ENCODE peak calls at places on chromosomes 6 and 20, in ten cellular contexts. One of them, this sample, is unnamed.

GRCh38 chr6:56101141-56101553 is 146.2 kb downstream of the COL21A1 start:
- DNase-seq in transverse colon: no peak
- DNase-seq in stomach: no peak
- DNase-seq in GM12878: no peak
- DNase-seq in K562: no peak
- DNase-seq in HepG2: peak; percentile 48
- DNase-seq in prostate gland: no peak
- DNase-seq in HCT116: peak; percentile 41
- DNase-seq in sigmoid colon: no peak
- DNase-seq in suprapubic skin: no peak
- DNase-seq in this sample: no peak

GRCh38 chr20:33653900-33654596 is 8.1 kb upstream of the C20orf144 start:
- DNase-seq in transverse colon: peak; percentile 87
- DNase-seq in stomach: peak; percentile 94
- DNase-seq in GM12878: no peak
- DNase-seq in K562: no peak
- DNase-seq in HepG2: no peak
- DNase-seq in prostate gland: peak; percentile 77
- DNase-seq in HCT116: no peak
- DNase-seq in sigmoid colon: peak; percentile 72
- DNase-seq in suprapubic skin: no peak
- DNase-seq in this sample: peak; percentile 31

GRCh38 chr6:112203577-112204349 is 50.6 kb downstream of the LAMA4 start:
- DNase-seq in transverse colon: no peak
- DNase-seq in stomach: no peak
- DNase-seq in GM12878: no peak
- DNase-seq in K562: no peak
- DNase-seq in HepG2: peak; percentile 10
- DNase-seq in prostate gland: no peak
- DNase-seq in HCT116: peak; percentile 72
- DNase-seq in sigmoid colon: no peak
- DNase-seq in suprapubic skin: no peak
- DNase-seq in this sample: no peak

GRCh38 chr6:16292942-16293341 is 54.6 kb downstream of the GMPR start:
- DNase-seq in transverse colon: no peak
- DNase-seq in stomach: no peak
- DNase-seq in GM12878: no peak
- DNase-seq in K562: no peak
- DNase-seq in HepG2: no peak
- DNase-seq in prostate gland: no peak
- DNase-seq in HCT116: no peak
- DNase-seq in sigmoid colon: no peak
- DNase-seq in suprapubic skin: no peak
- DNase-seq in this sample: no peak

GRCh38 chr20:49283176-49283702 is 5.4 kb upstream of the ZNFX1 start:
- DNase-seq in transverse colon: no peak
- DNase-seq in stomach: no peak
- DNase-seq in GM12878: no peak
- DNase-seq in K562: peak; percentile 19
- DNase-seq in HepG2: no peak
- DNase-seq in prostate gland: no peak
- DNase-seq in HCT116: no peak
- DNase-seq in sigmoid colon: no peak
- DNase-seq in suprapubic skin: no peak
- DNase-seq in this sample: no peak

GRCh38 chr6:28892525-28892924 is 31.3 kb downstream of the TRIM27 start:
- DNase-seq in transverse colon: no peak
- DNase-seq in stomach: no peak
- DNase-seq in GM12878: no peak
- DNase-seq in K562: no peak
- DNase-seq in HepG2: no peak
- DNase-seq in prostate gland: no peak
- DNase-seq in HCT116: no peak
- DNase-seq in sigmoid colon: no peak
- DNase-seq in suprapubic skin: no peak
- DNase-seq in this sample: no peak

GRCh38 chr6:4388675-4389074 is 253.3 kb upstream of the ECI2 start:
- DNase-seq in transverse colon: no peak
- DNase-seq in stomach: no peak
- DNase-seq in GM12878: no peak
- DNase-seq in K562: peak; percentile 43
- DNase-seq in HepG2: no peak
- DNase-seq in prostate gland: no peak
- DNase-seq in HCT116: no peak
- DNase-seq in sigmoid colon: no peak
- DNase-seq in suprapubic skin: no peak
- DNase-seq in this sample: no peak

GRCh38 chr6:126698732-126699240 is 358.9 kb downstream of the CENPW start:
- DNase-seq in transverse colon: no peak
- DNase-seq in stomach: no peak
- DNase-seq in GM12878: no peak
- DNase-seq in K562: no peak
- DNase-seq in HepG2: no peak
- DNase-seq in prostate gland: no peak
- DNase-seq in HCT116: no peak
- DNase-seq in sigmoid colon: no peak
- DNase-seq in suprapubic skin: no peak
- DNase-seq in this sample: no peak

GRCh38 chr6:144284753-144285547 is at the start of gene UTRN:
- DNase-seq in transverse colon: peak; percentile 80
- DNase-seq in stomach: peak; percentile 75
- DNase-seq in GM12878: no peak
- DNase-seq in K562: peak; percentile 65
- DNase-seq in HepG2: peak; percentile 74
- DNase-seq in prostate gland: peak; percentile 76
- DNase-seq in HCT116: no peak
- DNase-seq in sigmoid colon: peak; percentile 90
- DNase-seq in suprapubic skin: peak; percentile 90
- DNase-seq in this sample: peak; percentile 92
- TF ChIP-seq POLR2AphosphoS5 in transverse colon: peak; percentile 63
- TF ChIP-seq POLR2AphosphoS5 in stomach: peak; percentile 58
- TF ChIP-seq POLR2AphosphoS5 in GM12878: no peak
- TF ChIP-seq POLR2AphosphoS5 in K562: no peak
- TF ChIP-seq POLR2AphosphoS5 in HepG2: peak; percentile 81
- TF ChIP-seq POLR2AphosphoS5 in prostate gland: peak; percentile 41
- TF ChIP-seq POLR2AphosphoS5 in HCT116: peak; percentile 46
- TF ChIP-seq POLR2AphosphoS5 in sigmoid colon: peak; percentile 79
- TF ChIP-seq POLR2AphosphoS5 in suprapubic skin: peak; percentile 24
- TF ChIP-seq POLR2AphosphoS5 in this sample: peak; percentile 74

GRCh38 chr6:152637422-152638047 is 373 bp upstream of the SYNE1 start:
- DNase-seq in transverse colon: no peak
- DNase-seq in stomach: no peak
- DNase-seq in GM12878: no peak
- DNase-seq in K562: no peak
- DNase-seq in HepG2: no peak
- DNase-seq in prostate gland: no peak
- DNase-seq in HCT116: no peak
- DNase-seq in sigmoid colon: no peak
- DNase-seq in suprapubic skin: no peak
- DNase-seq in this sample: no peak

GRCh38 chr6:152636675-152637421 is at the start of gene SYNE1:
- DNase-seq in transverse colon: no peak
- DNase-seq in stomach: peak; percentile 57
- DNase-seq in GM12878: no peak
- DNase-seq in K562: no peak
- DNase-seq in HepG2: no peak
- DNase-seq in prostate gland: peak; percentile 8
- DNase-seq in HCT116: no peak
- DNase-seq in sigmoid colon: peak; percentile 68
- DNase-seq in suprapubic skin: no peak
- DNase-seq in this sample: peak; percentile 92

GRCh38 chr6:152648090-152648489 is 10.9 kb upstream of the SYNE1 start:
- DNase-seq in transverse colon: no peak
- DNase-seq in stomach: no peak
- DNase-seq in GM12878: no peak
- DNase-seq in K562: no peak
- DNase-seq in HepG2: no peak
- DNase-seq in prostate gland: no peak
- DNase-seq in HCT116: no peak
- DNase-seq in sigmoid colon: no peak
- DNase-seq in suprapubic skin: no peak
- DNase-seq in this sample: no peak

GRCh38 chr6:152642578-152643375 is 5.6 kb upstream of the SYNE1 start:
- DNase-seq in transverse colon: no peak
- DNase-seq in stomach: peak; percentile 78
- DNase-seq in GM12878: no peak
- DNase-seq in K562: peak; percentile 5
- DNase-seq in HepG2: peak; percentile 53
- DNase-seq in prostate gland: peak; percentile 74
- DNase-seq in HCT116: peak; percentile 53
- DNase-seq in sigmoid colon: no peak
- DNase-seq in suprapubic skin: no peak
- DNase-seq in this sample: peak; percentile 89
- H3K4me1 ChIP-seq in transverse colon: no peaks in the 10 kb centered on the region
- H3K4me1 ChIP-seq in stomach: peaks cover 2% of the 10 kb centered on the region
- H3K4me1 ChIP-seq in GM12878: no peaks in the 10 kb centered on the region
- H3K4me1 ChIP-seq in K562: no peaks in the 10 kb centered on the region
- H3K4me1 ChIP-seq in HepG2: no peaks in the 10 kb centered on the region
- H3K4me1 ChIP-seq in prostate gland: no peaks in the 10 kb centered on the region
- H3K4me1 ChIP-seq in HCT116: no peaks in the 10 kb centered on the region
- H3K4me1 ChIP-seq in sigmoid colon: no peaks in the 10 kb centered on the region
- H3K4me1 ChIP-seq in suprapubic skin: peaks cover 3% of the 10 kb centered on the region
- H3K4me1 ChIP-seq in this sample: no peaks in the 10 kb centered on the region

DNA sequence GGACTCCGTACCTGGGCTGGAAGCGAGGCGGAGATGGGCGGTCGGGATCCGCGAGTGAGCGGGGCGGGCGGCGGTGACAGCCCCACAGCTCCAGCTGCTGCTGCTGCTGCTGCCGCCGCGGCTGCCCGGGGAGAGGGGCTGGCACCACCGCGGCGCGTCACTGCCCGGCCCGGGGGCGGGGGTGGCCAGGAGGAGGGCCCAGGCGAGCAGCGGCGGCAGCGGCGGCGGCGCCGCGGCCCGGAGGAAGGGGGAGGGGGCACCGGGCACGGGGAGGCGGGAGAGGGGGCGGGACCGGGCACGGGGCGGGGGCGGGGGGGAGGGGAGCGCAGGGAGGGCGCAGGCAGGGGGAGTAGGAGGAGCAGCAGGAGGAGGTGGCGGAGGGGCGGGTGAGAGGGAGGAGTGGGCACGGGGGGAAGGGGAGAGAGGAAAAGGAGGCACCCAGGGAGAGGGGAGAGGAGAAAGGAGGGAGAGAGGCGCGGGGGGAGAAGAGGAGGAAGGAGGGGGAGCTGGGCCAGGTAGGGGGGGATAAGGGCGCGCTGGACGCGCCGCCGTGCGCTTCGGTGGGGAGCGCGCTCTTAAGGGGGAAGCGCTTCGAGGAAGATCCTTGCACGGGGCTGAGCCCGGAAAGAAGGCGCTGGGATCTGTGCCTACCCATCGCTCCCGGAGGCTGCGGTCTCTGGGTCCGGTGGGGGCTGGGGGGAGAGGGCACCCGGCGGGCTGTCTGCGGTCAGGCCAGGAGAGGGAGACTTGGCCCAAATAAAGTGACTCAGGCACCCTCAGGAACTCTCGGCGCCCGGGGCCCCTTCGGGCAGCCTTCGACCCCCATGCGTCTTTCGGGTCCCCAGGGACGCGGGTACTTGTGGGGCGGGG is 101.5 kb downstream of the NOL4L start:
- DNase-seq in transverse colon: peak; percentile 87
- DNase-seq in stomach: peak; percentile 84
- DNase-seq in GM12878: no peak
- DNase-seq in K562: no peak
- DNase-seq in HepG2: peak; percentile 72
- DNase-seq in prostate gland: peak; percentile 78
- DNase-seq in HCT116: peak; percentile 3
- DNase-seq in sigmoid colon: peak; percentile 86
- DNase-seq in suprapubic skin: no peak
- DNase-seq in this sample: peak; percentile 93
- TF ChIP-seq POLR2A in transverse colon: peak; percentile 60
- TF ChIP-seq POLR2A in stomach: no peak
- TF ChIP-seq POLR2A in GM12878: no peak
- TF ChIP-seq POLR2A in K562: no peak
- TF ChIP-seq POLR2A in HepG2: peak; percentile 31
- TF ChIP-seq POLR2A in prostate gland: peak; percentile 73
- TF ChIP-seq POLR2A in HCT116: no peak
- TF ChIP-seq POLR2A in sigmoid colon: peak; percentile 22
- TF ChIP-seq POLR2A in suprapubic skin: no peak
- TF ChIP-seq POLR2A in this sample: no peak

GRCh38 chr6:31742894-31743293 is 3.1 kb downstream of the MSH5 start:
- DNase-seq in transverse colon: no peak
- DNase-seq in stomach: no peak
- DNase-seq in GM12878: no peak
- DNase-seq in K562: no peak
- DNase-seq in HepG2: no peak
- DNase-seq in prostate gland: no peak
- DNase-seq in HCT116: no peak
- DNase-seq in sigmoid colon: no peak
- DNase-seq in suprapubic skin: no peak
- DNase-seq in this sample: no peak

GRCh38 chr6:31739639-31740396 is at the start of gene MSH5:
- DNase-seq in transverse colon: peak; percentile 99
- DNase-seq in stomach: peak; percentile 98
- DNase-seq in GM12878: peak; percentile 98
- DNase-seq in K562: peak; percentile 100
- DNase-seq in HepG2: peak; percentile 100
- DNase-seq in prostate gland: peak; percentile 99
- DNase-seq in HCT116: peak; percentile 99
- DNase-seq in sigmoid colon: peak; percentile 100
- DNase-seq in suprapubic skin: peak; percentile 99
- DNase-seq in this sample: peak; percentile 98

GRCh38 chr6:31738048-31738979 is 1.5 kb upstream of the MSH5 start:
- DNase-seq in transverse colon: peak; percentile 84
- DNase-seq in stomach: peak; percentile 89
- DNase-seq in GM12878: peak; percentile 75
- DNase-seq in K562: peak; percentile 98
- DNase-seq in HepG2: peak; percentile 97
- DNase-seq in prostate gland: peak; percentile 92
- DNase-seq in HCT116: no peak
- DNase-seq in sigmoid colon: no peak
- DNase-seq in suprapubic skin: no peak
- DNase-seq in this sample: peak; percentile 90

GRCh38 chr6:31741815-31742214 is 2.0 kb downstream of the MSH5 start:
- DNase-seq in transverse colon: no peak
- DNase-seq in stomach: no peak
- DNase-seq in GM12878: no peak
- DNase-seq in K562: no peak
- DNase-seq in HepG2: no peak
- DNase-seq in prostate gland: no peak
- DNase-seq in HCT116: no peak
- DNase-seq in sigmoid colon: no peak
- DNase-seq in suprapubic skin: no peak
- DNase-seq in this sample: no peak

DNA sequence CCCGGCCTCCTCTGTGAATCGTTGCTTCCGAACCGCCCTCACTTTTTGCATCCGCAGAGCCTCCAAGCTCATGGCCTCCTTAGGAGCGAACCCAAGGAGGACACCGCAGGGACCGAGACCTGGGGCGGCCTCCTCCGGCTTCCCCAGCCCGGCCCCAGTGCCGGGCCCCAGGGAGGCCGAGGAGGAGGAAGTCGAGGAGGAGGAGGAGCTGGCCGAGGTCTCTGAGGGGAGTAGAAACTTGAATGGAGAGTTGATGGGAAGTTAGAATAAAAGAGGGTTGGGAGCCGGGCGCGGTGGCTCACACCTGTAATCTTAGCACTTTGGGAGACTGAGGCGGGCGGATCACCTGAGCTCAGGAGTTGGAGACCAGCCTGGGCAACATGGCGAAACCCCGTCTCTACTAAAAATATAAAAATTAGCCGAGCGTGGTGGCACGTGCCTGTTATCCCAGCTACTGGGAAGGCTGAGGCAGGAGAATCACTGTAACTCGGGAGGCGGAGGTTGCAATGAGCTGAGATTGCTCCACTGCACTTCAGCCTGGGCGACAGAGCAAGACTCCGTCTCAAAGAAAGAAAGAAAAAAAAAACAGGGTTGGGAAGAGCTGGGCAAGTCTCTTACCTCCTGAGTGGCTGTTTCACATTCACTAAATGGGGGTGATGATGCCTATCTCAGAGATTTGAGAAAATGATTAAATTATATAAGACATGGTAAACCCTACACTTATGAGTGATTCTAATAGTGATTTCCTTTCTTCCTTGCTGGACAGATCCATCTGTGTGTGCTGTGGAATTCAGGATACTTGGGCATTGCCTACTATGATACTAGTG is 805 bp downstream of the MSH5 start:
- DNase-seq in transverse colon: peak; percentile 60
- DNase-seq in stomach: no peak
- DNase-seq in GM12878: no peak
- DNase-seq in K562: peak; percentile 74
- DNase-seq in HepG2: no peak
- DNase-seq in prostate gland: no peak
- DNase-seq in HCT116: no peak
- DNase-seq in sigmoid colon: no peak
- DNase-seq in suprapubic skin: no peak
- DNase-seq in this sample: peak; percentile 92
- TF ChIP-seq POLR2AphosphoS5 in transverse colon: no peak
- TF ChIP-seq POLR2AphosphoS5 in stomach: no peak
- TF ChIP-seq POLR2AphosphoS5 in GM12878: no peak
- TF ChIP-seq POLR2AphosphoS5 in K562: no peak
- TF ChIP-seq POLR2AphosphoS5 in HepG2: no peak
- TF ChIP-seq POLR2AphosphoS5 in prostate gland: no peak
- TF ChIP-seq POLR2AphosphoS5 in HCT116: no peak
- TF ChIP-seq POLR2AphosphoS5 in sigmoid colon: no peak
- TF ChIP-seq POLR2AphosphoS5 in suprapubic skin: no peak
- TF ChIP-seq POLR2AphosphoS5 in this sample: no peak

This sample was measured in spleen.